ENCODE peak calls at places on chromosomes 4 and X, in five cellular contexts. P is astrocyte of the spinal cord, M is ELF-1, I is iPS DF 19.7, T is C1 segment of cervical spinal cord. K is an unnamed sample.
A peak's percentile ranks its signal among the peaks of the same experiment; 100 is the strongest.

GRCh38 chr4:71487324-71487677 is 148.5 kb downstream of the SLC4A4 start:
- DNase-seq in I (no peak), T (peak; percentile 51), M (peak; percentile 1), P (no peak), K (no peak)

GRCh38 chr4:185847352-185848078 is 35.5 kb upstream of the SORBS2 start:
- DNase-seq in P (peak; percentile 69), M (peak; percentile 81), T (no peak), I (no peak), K (peak; percentile 68)

GRCh38 chr4:24032371-24032989 is 142.6 kb upstream of the PPARGC1A start:
- DNase-seq in P (peak; percentile 7), I (peak; percentile 3), M (peak; percentile 32), T (no peak), K (no peak)

GRCh38 chrX:150211988-150212387 is 151.1 kb upstream of the MAMLD1 start:
- DNase-seq in M (no peak), P (peak; percentile 13), T (no peak), I (no peak), K (no peak)

GRCh38 chrX:76428243-76429130 is 977 bp downstream of the MAGEE1 start:
- DNase-seq in T (no peak), M (peak; percentile 34), P (no peak), I (no peak), K (no peak)

GRCh38 chr4:21656832-21657231 is 291.7 kb downstream of the KCNIP4 start:
- DNase-seq in I (peak; percentile 5), T (no peak), M (no peak), P (peak; percentile 74), K (no peak)

GRCh38 chr4:145045180-145045579 is 52.8 kb downstream of the ANAPC10 start:
- DNase-seq in T (no peak), I (no peak), M (no peak), P (no peak), K (no peak)

GRCh38 chrX:31461266-31461665 is 389.4 kb upstream of the FTHL17 start:
- DNase-seq in P (no peak), I (no peak), M (no peak), T (no peak), K (no peak)

GRCh38 chrX:10597871-10598270 is 22.5 kb downstream of the MID1 start:
- DNase-seq in P (no peak), M (peak; percentile 63), T (no peak), I (no peak), K (no peak)

GRCh38 chrX:130100180-130100579 is 10.1 kb downstream of the ELF4 start:
- DNase-seq in T (no peak), M (peak; percentile 48), P (no peak), I (no peak), K (no peak)

GRCh38 chr4:76996445-76996844 is 46.9 kb downstream of the SEPTIN11 start:
- DNase-seq in T (no peak), I (no peak), M (no peak), P (no peak), K (no peak)

GRCh38 chr4:51842167-51842553 is 793 bp upstream of the DCUN1D4 start:
- DNase-seq in T (peak; percentile 53), M (no peak), P (no peak), I (no peak), K (no peak)

GRCh38 chr4:157043131-157043530 is 32.8 kb upstream of the GLRB start:
- DNase-seq in T (no peak), I (no peak), M (peak; percentile 45), P (peak; percentile 56), K (no peak)

GRCh38 chr4:104752337-104752736 is 257.6 kb upstream of the CXXC4 start:
- DNase-seq in M (no peak), I (no peak), P (peak; percentile 55), T (no peak), K (no peak)

GRCh38 chrX:50812995-50813842 is 775 bp downstream of the SHROOM4 start:
- DNase-seq in P (peak; percentile 36), T (no peak), M (peak; percentile 67), I (no peak), K (no peak)

GRCh38 chr4:148092316-148093014 is 349.7 kb downstream of the NR3C2 start:
- DNase-seq in T (no peak), P (no peak), M (no peak), I (no peak), K (no peak)

GRCh38 chr4:158255727-158256324 is 45.5 kb downstream of the TMEM144 start:
- DNase-seq in I (no peak), T (no peak), P (peak; percentile 68), M (no peak), K (no peak)

GRCh38 chr4:22875592-22876257 is 183.0 kb downstream of the GBA3 start:
- DNase-seq in M (no peak), I (no peak), T (no peak), P (no peak), K (no peak)

GRCh38 chr4:13988347-13989265 is 361.1 kb upstream of the BOD1L1 start:
- DNase-seq in I (no peak), M (no peak), T (no peak), P (peak; percentile 97), K (peak; percentile 36)

GRCh38 chr4:144518181-144518895 is 127.6 kb upstream of the HHIP start:
- DNase-seq in M (peak; percentile 38), P (peak; percentile 19), T (no peak), I (no peak), K (no peak)

GRCh38 chr4:128525387-128525786 is 237.8 kb upstream of the PGRMC2 start:
- DNase-seq in T (no peak), I (no peak), P (no peak), M (no peak), K (no peak)

GRCh38 chrX:148441387-148441786 is 59.0 kb upstream of the AFF2 start:
- DNase-seq in T (no peak), M (peak; percentile 87), P (no peak), I (peak; percentile 84), K (no peak)

K was measured in keratinocyte.